ENCODE peak calls at places on chromosomes 5 and 9, in six cellular contexts. D is BE2C; Z is CD8-positive, alpha-beta T cell; R is HL-60; X is A549; W is body of pancreas. G is an unnamed sample.

GRCh38 chr9:131732636-131733340 is 7.1 kb downstream of the RAPGEF1 start:
- DNase-seq in W (no peak), X (no peak), Z (no peak), D (no peak), R (peak; percentile 87), G (no peak)

GRCh38 chr5:178902849-178903248 is 7.1 kb downstream of the ZFP2 start:
- DNase-seq in X (no peak), W (no peak), Z (no peak), R (no peak), D (no peak), G (no peak)

GRCh38 chr5:72509401-72509800 is 2.2 kb upstream of the ZNF366 start:
- DNase-seq in Z (no peak), R (no peak), D (no peak), X (no peak), W (no peak), G (no peak)

GRCh38 chr5:90932052-90932699 is 373.6 kb downstream of the ADGRV1 start:
- DNase-seq in X (peak; percentile 47), Z (no peak), D (peak; percentile 68), W (peak; percentile 31), R (peak; percentile 12), G (no peak)

GRCh38 chr5:158351485-158352140 is 492.7 kb upstream of the CLINT1 start:
- DNase-seq in Z (no peak), R (no peak), X (no peak), W (no peak), D (no peak), G (no peak)

GRCh38 chr5:181207214-181207959 is 2.4 kb upstream of the TRIM7 start:
- DNase-seq in Z (no peak), X (peak; percentile 60), D (peak; percentile 83), W (peak; percentile 81), R (peak; percentile 85), G (no peak)

GRCh38 chr9:108476574-108476973 is 379.2 kb downstream of the ACTL7B start:
- DNase-seq in X (no peak), Z (no peak), D (no peak), R (no peak), W (no peak), G (no peak)

GRCh38 chr5:56414056-56414455 is 180.9 kb upstream of the ANKRD55 start:
- DNase-seq in R (peak; percentile 49), D (no peak), W (no peak), Z (no peak), X (no peak), G (no peak)

GRCh38 chr5:146675700-146676099 is 159.7 kb upstream of the GPR151 start:
- DNase-seq in W (no peak), D (peak; percentile 33), Z (no peak), R (no peak), X (no peak), G (no peak)

GRCh38 chr5:171979606-171980005 is 26.8 kb downstream of the FBXW11 start:
- DNase-seq in W (no peak), D (no peak), Z (no peak), R (no peak), X (no peak), G (no peak)

GRCh38 chr5:133298447-133298846 is 246.6 kb downstream of the HSPA4 start:
- DNase-seq in X (no peak), R (no peak), Z (no peak), D (no peak), W (no peak), G (no peak)

GRCh38 chr5:9831823-9832222 is 201.7 kb upstream of the TAS2R1 start:
- DNase-seq in R (no peak), D (no peak), W (no peak), Z (no peak), X (no peak), G (no peak)

GRCh38 chr5:55679556-55679955 is 32.6 kb downstream of the SLC38A9 start:
- DNase-seq in X (no peak), Z (no peak), W (no peak), R (no peak), D (no peak), G (no peak)

GRCh38 chr9:116815828-116816227 is 128.7 kb downstream of the TRIM32 start:
- DNase-seq in W (no peak), X (no peak), Z (no peak), R (no peak), D (no peak), G (no peak)

GRCh38 chr9:33785914-33786313 is 9.4 kb upstream of the PRSS3 start:
- DNase-seq in D (no peak), Z (no peak), R (no peak), X (no peak), W (peak; percentile 65), G (no peak)

GRCh38 chr5:103829585-103829984 is 267.0 kb upstream of the NUDT12 start:
- DNase-seq in W (no peak), D (no peak), R (no peak), Z (no peak), X (no peak), G (no peak)
- TF ChIP-seq CTCF in W (no peak), D (peak; percentile 32), R (no peak), Z (no peak), X (peak; percentile 23), G (peak; percentile 24)

DNA sequence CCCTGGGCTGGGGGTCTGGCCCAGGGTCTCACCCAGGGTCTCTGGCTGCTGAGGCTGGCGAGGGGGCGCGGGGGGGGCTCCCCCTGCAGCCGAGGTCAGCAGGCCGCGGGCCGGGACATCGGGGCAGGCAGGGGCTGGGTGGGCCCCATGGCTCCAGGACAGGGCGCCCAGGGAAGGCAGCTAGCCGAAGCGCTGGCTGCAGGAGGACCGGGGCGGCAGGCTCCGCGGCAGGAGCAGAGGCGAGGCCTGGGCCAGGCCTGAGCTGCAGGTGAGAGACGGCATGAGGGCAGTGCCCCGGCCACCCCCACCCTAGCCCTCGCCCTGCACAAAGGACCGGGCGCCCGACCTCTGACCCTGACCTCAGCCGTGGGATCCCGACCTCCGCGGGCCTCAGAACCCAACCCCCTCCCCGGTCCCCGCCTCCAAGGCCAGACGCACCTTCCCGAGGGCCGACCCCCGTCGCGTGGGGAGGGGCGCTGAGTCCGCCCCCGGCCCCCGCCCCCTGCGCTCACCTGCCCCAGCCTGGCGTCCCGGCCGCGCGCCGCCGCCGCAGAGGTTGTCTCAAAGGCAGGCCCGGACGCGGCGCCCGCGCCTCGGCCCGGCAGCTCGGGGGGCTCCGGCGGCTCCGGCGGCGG is 446 bp downstream of the RNF208 start:
- DNase-seq in D (no peak), X (no peak), W (peak; percentile 39), R (no peak), Z (no peak), G (no peak)
- H3K4me3 ChIP-seq in D (peak overlapping the region; percentile 33), X (peak overlapping the region; percentile 28), W (no peak overlapping the region), R (peak overlapping the region; percentile 8), Z (no peak overlapping the region), G (peak overlapping the region; percentile 61)

DNA sequence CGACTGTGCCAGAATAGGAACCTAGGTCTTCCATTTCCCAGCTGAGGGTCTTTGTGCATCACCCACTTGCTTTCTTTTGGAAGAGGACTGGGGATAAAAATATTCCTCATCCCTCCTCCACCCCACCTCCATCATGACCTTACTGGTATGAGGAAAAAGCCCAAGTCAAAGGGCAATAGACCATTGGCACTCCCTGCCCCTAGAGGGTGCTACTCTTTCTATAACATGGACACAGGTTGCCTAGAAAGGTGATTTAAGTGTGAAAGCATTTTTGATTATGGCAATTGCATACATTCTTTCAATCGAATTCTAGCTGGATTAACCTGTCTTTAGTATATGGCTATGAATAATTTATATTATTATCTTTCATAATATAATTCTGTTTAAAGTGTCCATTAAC is 22.8 kb upstream of the ZNF618 start:
- DNase-seq in D (no peak), Z (no peak), W (peak; percentile 38), R (no peak), X (peak; percentile 22), G (no peak)
- TF ChIP-seq CTCF in D (peak; percentile 70), Z (no peak), W (peak; percentile 73), R (peak; percentile 3), X (no peak), G (peak; percentile 60)

GRCh38 chr5:149004559-149004958 is 58.3 kb downstream of the SH3TC2 start:
- DNase-seq in D (no peak), W (no peak), R (no peak), Z (no peak), X (no peak), G (no peak)

GRCh38 chr5:148999741-149000140 is 63.1 kb downstream of the SH3TC2 start:
- DNase-seq in D (no peak), X (no peak), W (no peak), R (no peak), Z (no peak), G (no peak)

GRCh38 chr5:149001154-149001553 is 61.7 kb downstream of the SH3TC2 start:
- DNase-seq in X (no peak), Z (no peak), D (no peak), W (no peak), R (no peak), G (no peak)

GRCh38 chr5:149002761-149003689 is 59.8 kb downstream of the SH3TC2 start:
- DNase-seq in X (no peak), W (no peak), D (no peak), R (no peak), Z (no peak), G (no peak)

DNA sequence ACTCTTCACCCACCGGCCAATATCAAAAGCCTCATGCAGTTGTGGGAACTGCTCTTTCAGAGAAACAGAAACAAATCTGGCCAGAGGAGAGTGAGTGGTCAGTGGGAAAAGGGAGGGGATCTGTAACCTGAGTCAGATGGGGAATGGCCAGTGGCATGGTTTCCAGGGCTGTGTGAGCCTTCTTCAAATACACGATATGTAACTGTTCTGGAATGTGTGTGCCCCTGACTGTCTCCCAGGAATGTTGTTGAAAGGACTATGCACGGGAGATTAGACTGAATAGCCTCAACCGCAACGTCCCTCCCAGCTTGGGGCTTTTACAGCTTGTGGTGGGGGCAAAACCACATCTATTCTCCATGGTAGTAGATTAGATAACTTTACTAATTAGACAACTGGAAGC is 60.8 kb downstream of the SH3TC2 start:
- DNase-seq in D (no peak), Z (no peak), R (no peak), W (peak; percentile 25), X (peak; percentile 17), G (no peak)
- H3K4me3 ChIP-seq in D (no peak overlapping the region), Z (no peak overlapping the region), R (no peak overlapping the region), W (no peak overlapping the region), X (no peak overlapping the region), G (no peak overlapping the region)

DNA sequence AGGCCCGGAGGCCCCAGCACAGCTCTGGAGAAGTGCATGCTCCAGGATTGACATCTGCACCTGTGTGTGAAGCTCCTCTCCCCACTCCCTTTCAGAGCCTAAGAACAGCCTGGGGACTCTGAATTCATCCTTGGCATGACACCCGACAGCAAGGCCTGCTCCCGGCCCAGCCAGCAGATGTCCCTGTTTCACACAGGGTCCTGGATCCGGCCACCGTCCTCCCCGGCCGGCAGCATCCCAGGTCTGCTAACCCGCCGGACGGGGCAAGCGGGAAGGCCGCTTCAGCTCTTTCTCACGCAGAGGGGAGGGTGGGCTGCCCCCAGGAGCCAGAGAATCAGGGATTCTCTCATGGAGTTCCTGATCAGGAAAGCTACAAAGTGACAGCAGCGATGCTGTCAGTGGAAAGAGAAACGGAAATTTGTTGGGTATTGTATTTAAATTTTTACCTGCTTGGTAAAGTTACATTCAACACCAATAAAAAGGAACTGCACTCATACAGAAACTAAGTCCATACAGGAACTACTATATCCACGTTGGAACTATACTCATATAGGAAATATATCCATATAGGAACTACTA is 325.3 kb upstream of the IRX4 start:
- DNase-seq in Z (no peak), D (no peak), R (no peak), X (peak; percentile 35), W (no peak), G (no peak)
- TF ChIP-seq CTCF in Z (no peak), D (no peak), R (no peak), X (peak; percentile 29), W (peak; percentile 9), G (no peak)

GRCh38 chr5:5317976-5318375 is 104.5 kb upstream of the ICE1 start:
- DNase-seq in D (peak; percentile 60), W (no peak), Z (no peak), R (no peak), X (no peak), G (no peak)
- H3K4me3 ChIP-seq in D (no peak overlapping the region), W (no peak overlapping the region), Z (no peak overlapping the region), R (no peak overlapping the region), X (no peak overlapping the region), G (no peak overlapping the region)